ENCODE peak calls at places on chromosomes 12 and 14, in seven cellular contexts. One of them, this sample, is unnamed.

GRCh38 chr14:75636100-75636692 is 24.5 kb downstream of the ERG28 start:
- DNase-seq in CD8-positive, alpha-beta T cell: no peak
- DNase-seq in tibial artery: no peak
- DNase-seq in neural progenitor cell: peak; percentile 43
- DNase-seq in cardiac muscle cell: peak; percentile 70
- DNase-seq in AG04450: no peak
- DNase-seq in fibroblast of lung: peak; percentile 70
- DNase-seq in this sample: no peak

GRCh38 chr12:53044896-53045571 is 4.8 kb upstream of the TNS2 start:
- DNase-seq in CD8-positive, alpha-beta T cell: no peak
- DNase-seq in tibial artery: peak; percentile 62
- DNase-seq in neural progenitor cell: no peak
- DNase-seq in cardiac muscle cell: no peak
- DNase-seq in AG04450: no peak
- DNase-seq in fibroblast of lung: no peak
- DNase-seq in this sample: no peak

GRCh38 chr14:101233861-101234587 is 327.3 kb upstream of the DIO3 start:
- DNase-seq in CD8-positive, alpha-beta T cell: no peak
- DNase-seq in tibial artery: no peak
- DNase-seq in neural progenitor cell: peak; percentile 31
- DNase-seq in cardiac muscle cell: no peak
- DNase-seq in AG04450: no peak
- DNase-seq in fibroblast of lung: no peak
- DNase-seq in this sample: no peak

GRCh38 chr14:39431416-39432178 is 636 bp downstream of the FBXO33 start:
- DNase-seq in CD8-positive, alpha-beta T cell: peak; percentile 52
- DNase-seq in tibial artery: peak; percentile 29
- DNase-seq in neural progenitor cell: peak; percentile 73
- DNase-seq in cardiac muscle cell: peak; percentile 40
- DNase-seq in AG04450: no peak
- DNase-seq in fibroblast of lung: peak; percentile 41
- DNase-seq in this sample: no peak

GRCh38 chr12:108495054-108495453 is 20.0 kb upstream of the FICD start:
- DNase-seq in CD8-positive, alpha-beta T cell: no peak
- DNase-seq in tibial artery: no peak
- DNase-seq in neural progenitor cell: peak; percentile 66
- DNase-seq in cardiac muscle cell: peak; percentile 49
- DNase-seq in AG04450: no peak
- DNase-seq in fibroblast of lung: no peak
- DNase-seq in this sample: no peak

GRCh38 chr12:76002598-76003262 is 28.8 kb downstream of the PHLDA1 start:
- DNase-seq in CD8-positive, alpha-beta T cell: no peak
- DNase-seq in tibial artery: no peak
- DNase-seq in neural progenitor cell: no peak
- DNase-seq in cardiac muscle cell: no peak
- DNase-seq in AG04450: no peak
- DNase-seq in fibroblast of lung: no peak
- DNase-seq in this sample: no peak

GRCh38 chr14:95156153-95156764 is 1.1 kb downstream of the DICER1 start:
- DNase-seq in CD8-positive, alpha-beta T cell: no peak
- DNase-seq in tibial artery: no peak
- DNase-seq in neural progenitor cell: peak; percentile 38
- DNase-seq in cardiac muscle cell: peak; percentile 15
- DNase-seq in AG04450: no peak
- DNase-seq in fibroblast of lung: peak; percentile 26
- DNase-seq in this sample: no peak

GRCh38 chr12:51751657-51752056 is 96.9 kb downstream of the FIGNL2 start:
- DNase-seq in CD8-positive, alpha-beta T cell: no peak
- DNase-seq in tibial artery: peak; percentile 49
- DNase-seq in neural progenitor cell: no peak
- DNase-seq in cardiac muscle cell: no peak
- DNase-seq in AG04450: no peak
- DNase-seq in fibroblast of lung: no peak
- DNase-seq in this sample: no peak

GRCh38 chr14:69138189-69138535 is 14.8 kb downstream of the DCAF5 start:
- DNase-seq in CD8-positive, alpha-beta T cell: no peak
- DNase-seq in tibial artery: no peak
- DNase-seq in neural progenitor cell: peak; percentile 31
- DNase-seq in cardiac muscle cell: peak; percentile 92
- DNase-seq in AG04450: no peak
- DNase-seq in fibroblast of lung: peak; percentile 89
- DNase-seq in this sample: no peak

GRCh38 chr14:93369393-93370266 is 22.6 kb downstream of the COX8C start:
- DNase-seq in CD8-positive, alpha-beta T cell: no peak
- DNase-seq in tibial artery: no peak
- DNase-seq in neural progenitor cell: no peak
- DNase-seq in cardiac muscle cell: no peak
- DNase-seq in AG04450: no peak
- DNase-seq in fibroblast of lung: no peak
- DNase-seq in this sample: peak; percentile 81

GRCh38 chr14:103772078-103772712 is 56.6 kb downstream of the ZFYVE21 start:
- DNase-seq in CD8-positive, alpha-beta T cell: no peak
- DNase-seq in tibial artery: no peak
- DNase-seq in neural progenitor cell: no peak
- DNase-seq in cardiac muscle cell: no peak
- DNase-seq in AG04450: no peak
- DNase-seq in fibroblast of lung: no peak
- DNase-seq in this sample: no peak

GRCh38 chr12:105580841-105581352 is 250.4 kb downstream of the C12orf75 start:
- DNase-seq in CD8-positive, alpha-beta T cell: no peak
- DNase-seq in tibial artery: no peak
- DNase-seq in neural progenitor cell: no peak
- DNase-seq in cardiac muscle cell: no peak
- DNase-seq in AG04450: no peak
- DNase-seq in fibroblast of lung: no peak
- DNase-seq in this sample: no peak

GRCh38 chr12:13425766-13426165 is 229.2 kb downstream of the EMP1 start:
- DNase-seq in CD8-positive, alpha-beta T cell: no peak
- DNase-seq in tibial artery: no peak
- DNase-seq in neural progenitor cell: no peak
- DNase-seq in cardiac muscle cell: peak; percentile 36
- DNase-seq in AG04450: peak; percentile 6
- DNase-seq in fibroblast of lung: peak; percentile 90
- DNase-seq in this sample: no peak

GRCh38 chr12:4579305-4580097 is 17.5 kb downstream of the DYRK4 start:
- DNase-seq in CD8-positive, alpha-beta T cell: no peak
- DNase-seq in tibial artery: no peak
- DNase-seq in neural progenitor cell: peak; percentile 67
- DNase-seq in cardiac muscle cell: peak; percentile 22
- DNase-seq in AG04450: no peak
- DNase-seq in fibroblast of lung: no peak
- DNase-seq in this sample: no peak

DNA sequence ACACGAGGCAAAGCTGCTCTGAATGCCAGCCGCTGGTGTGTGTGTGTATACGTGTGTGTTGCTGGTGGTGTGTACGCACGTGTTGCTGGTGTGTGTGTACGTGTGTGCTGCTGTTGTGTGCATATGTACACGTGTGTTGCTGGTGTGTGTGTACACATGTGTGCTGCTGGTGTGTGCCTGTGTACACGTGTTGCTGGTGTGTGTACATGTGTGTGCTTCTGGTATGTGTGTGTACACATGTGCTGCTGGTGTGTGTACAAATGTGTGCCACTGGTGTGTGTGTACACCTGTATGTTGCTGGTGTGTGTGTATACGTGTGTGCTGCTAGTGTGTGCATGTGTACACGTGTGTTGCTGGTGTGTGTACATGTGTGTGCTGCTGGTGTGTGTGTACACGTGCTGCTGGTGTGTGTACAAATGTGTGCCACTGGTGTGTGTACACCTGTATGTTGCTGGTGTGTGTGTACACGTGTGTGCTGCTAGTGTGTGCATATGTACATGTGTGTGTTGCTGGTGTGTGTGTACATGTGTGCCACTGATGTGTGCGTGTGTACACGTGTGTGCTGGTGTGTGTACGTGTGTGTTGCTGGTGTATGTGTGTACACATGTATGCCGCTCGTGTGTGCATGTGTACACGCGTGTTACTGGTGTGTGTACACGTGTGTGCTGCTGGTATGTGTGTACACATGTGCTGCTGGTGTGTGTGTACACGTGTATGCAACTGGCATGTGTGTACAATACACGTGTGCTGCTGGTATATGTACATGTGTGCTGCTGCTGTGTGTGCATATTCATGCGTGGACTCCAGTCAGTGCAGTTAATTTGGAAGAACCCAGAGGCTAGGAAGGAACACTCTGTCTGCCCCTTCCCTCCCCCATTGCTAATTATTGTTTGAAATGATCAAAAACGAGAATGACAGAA is 47.2 kb downstream of the CACNA2D4 start:
- DNase-seq in CD8-positive, alpha-beta T cell: no peak
- DNase-seq in tibial artery: no peak
- DNase-seq in neural progenitor cell: no peak
- DNase-seq in cardiac muscle cell: no peak
- DNase-seq in AG04450: no peak
- DNase-seq in fibroblast of lung: no peak
- DNase-seq in this sample: no peak
- TF ChIP-seq CTCF in CD8-positive, alpha-beta T cell: no peak
- TF ChIP-seq CTCF in tibial artery: no peak
- TF ChIP-seq CTCF in neural progenitor cell: no peak
- TF ChIP-seq CTCF in cardiac muscle cell: no peak
- TF ChIP-seq CTCF in AG04450: no peak
- TF ChIP-seq CTCF in fibroblast of lung: no peak
- TF ChIP-seq CTCF in this sample: no peak

GRCh38 chr12:40597133-40597532 is 95.1 kb upstream of the CNTN1 start:
- DNase-seq in CD8-positive, alpha-beta T cell: no peak
- DNase-seq in tibial artery: no peak
- DNase-seq in neural progenitor cell: no peak
- DNase-seq in cardiac muscle cell: no peak
- DNase-seq in AG04450: no peak
- DNase-seq in fibroblast of lung: no peak
- DNase-seq in this sample: no peak
- H3K4me3 ChIP-seq in CD8-positive, alpha-beta T cell: no peak overlapping the region
- H3K4me3 ChIP-seq in tibial artery: no peak overlapping the region
- H3K4me3 ChIP-seq in neural progenitor cell: no peak overlapping the region
- H3K4me3 ChIP-seq in cardiac muscle cell: no peak overlapping the region
- H3K4me3 ChIP-seq in AG04450: no peak overlapping the region
- H3K4me3 ChIP-seq in fibroblast of lung: no peak overlapping the region
- H3K4me3 ChIP-seq in this sample: no peak overlapping the region

DNA sequence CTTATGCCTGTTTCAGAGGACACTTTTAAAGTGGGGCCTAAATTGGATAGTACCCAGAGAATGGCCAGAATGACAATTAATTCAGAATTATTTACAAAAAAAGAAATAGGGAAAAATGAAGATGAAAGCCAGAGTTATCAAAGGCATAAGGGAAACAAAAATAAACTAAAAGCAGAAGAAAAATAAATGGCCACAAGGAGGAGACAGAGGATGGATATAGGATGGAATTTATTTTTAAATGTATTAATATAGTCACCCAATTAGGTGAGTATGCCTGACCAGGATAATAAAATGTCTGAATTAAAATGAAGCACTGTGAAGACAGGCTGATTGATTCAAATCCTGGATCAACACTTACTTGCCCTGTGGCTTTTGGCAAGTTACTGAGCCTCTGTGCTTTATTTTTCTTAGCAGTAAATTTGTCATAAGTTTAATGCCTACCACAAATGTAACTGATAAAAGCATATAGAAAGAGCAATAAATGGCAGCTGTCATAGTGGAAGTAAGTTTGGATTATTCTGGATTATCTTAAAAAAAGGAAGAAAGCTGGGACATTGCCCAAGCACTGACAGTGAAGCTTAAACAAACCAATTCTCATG is 3.4 kb downstream of the CLEC9A start:
- DNase-seq in CD8-positive, alpha-beta T cell: no peak
- DNase-seq in tibial artery: no peak
- DNase-seq in neural progenitor cell: no peak
- DNase-seq in cardiac muscle cell: peak; percentile 7
- DNase-seq in AG04450: no peak
- DNase-seq in fibroblast of lung: no peak
- DNase-seq in this sample: no peak
- TF ChIP-seq CTCF in CD8-positive, alpha-beta T cell: peak; percentile 31
- TF ChIP-seq CTCF in tibial artery: peak; percentile 33
- TF ChIP-seq CTCF in neural progenitor cell: peak; percentile 54
- TF ChIP-seq CTCF in cardiac muscle cell: no peak
- TF ChIP-seq CTCF in AG04450: peak; percentile 55
- TF ChIP-seq CTCF in fibroblast of lung: peak; percentile 11
- TF ChIP-seq CTCF in this sample: peak; percentile 32

GRCh38 chr12:94763461-94763860 is 113.1 kb upstream of the TMCC3 start:
- DNase-seq in CD8-positive, alpha-beta T cell: no peak
- DNase-seq in tibial artery: no peak
- DNase-seq in neural progenitor cell: no peak
- DNase-seq in cardiac muscle cell: no peak
- DNase-seq in AG04450: no peak
- DNase-seq in fibroblast of lung: no peak
- DNase-seq in this sample: no peak
- H3K4me3 ChIP-seq in CD8-positive, alpha-beta T cell: no peak overlapping the region
- H3K4me3 ChIP-seq in tibial artery: no peak overlapping the region
- H3K4me3 ChIP-seq in neural progenitor cell: no peak overlapping the region
- H3K4me3 ChIP-seq in cardiac muscle cell: no peak overlapping the region
- H3K4me3 ChIP-seq in AG04450: no peak overlapping the region
- H3K4me3 ChIP-seq in fibroblast of lung: no peak overlapping the region
- H3K4me3 ChIP-seq in this sample: no peak overlapping the region

This sample was measured in GM12864.